ENCODE peak calls at places on chromosomes 5 and 9, in ten cellular contexts. O is A549, P is keratinocyte, Z is PC-9, V is GM23248, R is GM23338, K is OCI-LY7, M is H1, D is fibroblast of lung, X is H9. B is an unnamed sample.

GRCh38 chr9:69104830-69105527 is 69.1 kb upstream of the TJP2 start:
- DNase-seq in V (no peak), Z (peak), R (peak), D (no peak), M (peak), P (no peak), X (peak), K (no peak), O (no peak), B (no peak)

GRCh38 chr9:121949364-121949763 is 143.7 kb downstream of the TTLL11 start:
- DNase-seq in P (peak), V (peak), Z (no peak), K (no peak), D (peak), R (no peak), M (no peak), O (no peak), X (no peak), B (no peak)

GRCh38 chr9:97905228-97905627 is 17.1 kb downstream of the TRMO start:
- DNase-seq in X (no peak), M (no peak), Z (no peak), D (no peak), K (no peak), R (no peak), V (no peak), P (no peak), O (no peak), B (no peak)

GRCh38 chr5:142492781-142493281 is 168.0 kb upstream of the SPRY4 start:
- DNase-seq in D (peak), V (peak), R (no peak), K (no peak), O (no peak), Z (no peak), P (no peak), X (no peak), M (no peak), B (no peak)

GRCh38 chr9:127786773-127787123 is 914 bp downstream of the CDK9 start:
- DNase-seq in M (no peak), Z (no peak), V (peak), K (no peak), X (no peak), D (no peak), P (no peak), R (no peak), O (no peak), B (no peak)

GRCh38 chr5:68137451-68138190 is 77.9 kb upstream of the PIK3R1 start:
- DNase-seq in D (peak), V (peak), Z (no peak), O (no peak), P (no peak), X (no peak), K (no peak), R (no peak), M (no peak), B (no peak)

GRCh38 chr5:148372331-148372730 is 11.4 kb upstream of the FBXO38 start:
- DNase-seq in K (no peak), O (no peak), P (no peak), D (no peak), M (no peak), X (no peak), R (no peak), V (no peak), Z (no peak), B (no peak)

GRCh38 chr5:119328753-119329602 is 26.8 kb upstream of the TNFAIP8 start:
- DNase-seq in K (no peak), O (no peak), R (no peak), M (no peak), V (peak), Z (no peak), D (peak), X (no peak), P (no peak), B (no peak)

GRCh38 chr9:95399261-95399660 is 81.8 kb upstream of the FANCC start:
- DNase-seq in M (no peak), Z (no peak), V (no peak), K (no peak), P (no peak), X (no peak), O (no peak), D (no peak), R (no peak), B (no peak)

GRCh38 chr9:109238125-109238524 is 71.1 kb upstream of the FRRS1L start:
- DNase-seq in R (no peak), K (no peak), Z (no peak), P (no peak), D (no peak), X (no peak), M (no peak), O (no peak), V (peak), B (no peak)

GRCh38 chr5:143887302-143887638 is 75.3 kb downstream of the HMHB1 start:
- DNase-seq in X (no peak), R (no peak), D (peak), M (no peak), V (peak), K (no peak), O (no peak), Z (peak), P (no peak), B (no peak)

GRCh38 chr5:179135006-179135405 is 74.8 kb downstream of the ZNF354C start:
- DNase-seq in X (no peak), O (no peak), R (no peak), D (no peak), P (no peak), V (no peak), K (no peak), M (no peak), Z (no peak), B (no peak)

GRCh38 chr9:69945671-69946141 is 97.9 kb upstream of the MAMDC2 start:
- DNase-seq in V (peak), P (no peak), K (no peak), Z (no peak), D (peak), X (no peak), M (no peak), R (no peak), O (peak), B (no peak)

GRCh38 chr5:133581918-133582317 is 30.4 kb downstream of the FSTL4 start:
- DNase-seq in Z (no peak), V (no peak), K (no peak), M (no peak), O (no peak), D (no peak), R (no peak), P (no peak), X (no peak), B (no peak)

GRCh38 chr9:100206899-100207298 is 107.9 kb downstream of the INVS start:
- DNase-seq in V (peak), K (no peak), R (no peak), O (no peak), P (no peak), Z (no peak), X (no peak), D (peak), M (no peak), B (no peak)

GRCh38 chr9:123689701-123690428 is 240.1 kb downstream of the DENND1A start:
- DNase-seq in M (no peak), X (no peak), R (no peak), O (no peak), V (no peak), Z (peak), P (no peak), K (no peak), D (no peak), B (no peak)

GRCh38 chr5:141869514-141869913 is 8.7 kb downstream of the PCDH1 start:
- DNase-seq in M (no peak), Z (peak), D (no peak), R (no peak), P (peak), X (no peak), O (no peak), V (peak), K (no peak), B (no peak)

GRCh38 chr9:79233542-79233941 is 338.2 kb upstream of the TLE4 start:
- DNase-seq in K (peak), V (peak), D (no peak), X (peak), Z (peak), O (peak), R (peak), M (peak), P (peak), B (no peak)

GRCh38 chr5:51468196-51468595 is 84.9 kb downstream of the ISL1 start:
- DNase-seq in V (no peak), Z (no peak), P (no peak), M (no peak), D (no peak), K (no peak), R (no peak), X (no peak), O (no peak), B (no peak)

GRCh38 chr5:51466214-51466613 is 83.0 kb downstream of the ISL1 start:
- DNase-seq in Z (no peak), X (no peak), R (no peak), M (no peak), K (no peak), D (no peak), O (no peak), P (no peak), V (no peak), B (no peak)

DNA sequence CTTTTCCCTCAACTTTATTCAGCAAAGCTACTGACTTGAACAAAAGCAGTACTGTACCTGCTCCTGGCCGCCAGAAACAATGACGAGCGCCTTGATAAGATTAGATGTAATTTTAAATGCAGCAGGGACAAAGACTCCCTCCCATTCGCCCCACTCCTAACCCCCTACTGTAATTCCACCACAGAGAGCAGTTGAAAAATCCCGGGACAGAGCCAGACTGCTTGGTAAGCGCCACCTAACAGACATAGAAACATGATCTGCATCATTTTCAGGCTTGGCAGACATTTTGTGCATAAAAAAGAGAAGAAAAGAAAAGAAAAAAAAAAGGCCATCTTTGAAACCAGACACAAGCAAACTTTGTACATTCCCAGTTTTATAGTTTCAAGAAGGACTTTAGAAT is 81.9 kb downstream of the ISL1 start:
- DNase-seq in K (no peak), V (no peak), R (peak), X (peak), D (no peak), O (no peak), M (no peak), P (no peak), Z (no peak), B (no peak)
- H3K4me2 ChIP-seq in K (no peak), V (no peak), R (peak), X (peak), D (no peak), O (no peak), M (peak), P (no peak), Z (no peak), B (no peak)

GRCh38 chr9:137694236-137694959 is 75.6 kb downstream of the EHMT1 start:
- DNase-seq in K (no peak), X (peak), D (no peak), V (no peak), M (no peak), Z (no peak), R (no peak), O (no peak), P (no peak), B (no peak)

GRCh38 chr9:137697193-137697592 is 78.4 kb downstream of the EHMT1 start:
- DNase-seq in V (no peak), Z (no peak), D (no peak), M (no peak), P (no peak), X (no peak), R (no peak), K (no peak), O (no peak), B (no peak)

GRCh38 chr9:137696526-137696925 is 77.7 kb downstream of the EHMT1 start:
- DNase-seq in V (no peak), R (no peak), K (no peak), Z (no peak), O (no peak), M (no peak), X (no peak), D (no peak), P (no peak), B (no peak)

GRCh38 chr9:137697832-137698231 is 79.0 kb downstream of the EHMT1 start:
- DNase-seq in M (no peak), X (no peak), R (no peak), P (no peak), D (no peak), Z (no peak), O (no peak), V (no peak), K (no peak), B (no peak)

GRCh38 chr9:137694962-137695875 is 76.4 kb downstream of the EHMT1 start:
- DNase-seq in D (no peak), P (no peak), R (peak), K (peak), X (peak), V (peak), O (peak), Z (peak), M (peak), B (peak)
- H3K4me2 ChIP-seq in D (no peak), P (no peak), R (no peak), K (peak), X (no peak), V (no peak), O (no peak), Z (no peak), M (no peak), B (no peak)

GRCh38 chr9:35552376-35552775 is 52.7 kb upstream of the TESK1 start:
- DNase-seq in X (no peak), V (peak), D (peak), K (no peak), O (no peak), Z (no peak), R (no peak), P (no peak), M (no peak), B (no peak)

GRCh38 chr9:35555881-35556280 is 49.2 kb upstream of the TESK1 start:
- DNase-seq in K (no peak), R (no peak), Z (no peak), V (no peak), X (no peak), M (no peak), D (no peak), P (no peak), O (no peak), B (no peak)

GRCh38 chr9:35555246-35555701 is 49.8 kb upstream of the TESK1 start:
- DNase-seq in R (no peak), V (no peak), K (no peak), P (no peak), X (no peak), Z (no peak), D (no peak), O (no peak), M (no peak), B (no peak)

GRCh38 chr9:35552837-35553236 is 52.2 kb upstream of the TESK1 start:
- DNase-seq in P (no peak), R (no peak), D (peak), Z (no peak), X (no peak), M (no peak), V (peak), O (no peak), K (no peak), B (no peak)

GRCh38 chr9:35553670-35554543 is 51.2 kb upstream of the TESK1 start:
- DNase-seq in R (peak), K (peak), D (peak), P (no peak), Z (peak), V (peak), O (peak), X (peak), M (no peak), B (peak)
- H3K4me2 ChIP-seq in R (no peak), K (peak), D (no peak), P (no peak), Z (no peak), V (peak), O (peak), X (no peak), M (no peak), B (no peak)

GRCh38 chr5:78506296-78507049 is 142.1 kb downstream of the LHFPL2 start:
- DNase-seq in M (no peak), R (no peak), D (peak), P (no peak), V (peak), K (no peak), X (no peak), Z (no peak), O (no peak), B (no peak)
- H3K4me2 ChIP-seq in M (no peak), R (no peak), D (peak), P (no peak), V (peak), K (no peak), X (no peak), Z (peak), O (no peak), B (no peak)

DNA sequence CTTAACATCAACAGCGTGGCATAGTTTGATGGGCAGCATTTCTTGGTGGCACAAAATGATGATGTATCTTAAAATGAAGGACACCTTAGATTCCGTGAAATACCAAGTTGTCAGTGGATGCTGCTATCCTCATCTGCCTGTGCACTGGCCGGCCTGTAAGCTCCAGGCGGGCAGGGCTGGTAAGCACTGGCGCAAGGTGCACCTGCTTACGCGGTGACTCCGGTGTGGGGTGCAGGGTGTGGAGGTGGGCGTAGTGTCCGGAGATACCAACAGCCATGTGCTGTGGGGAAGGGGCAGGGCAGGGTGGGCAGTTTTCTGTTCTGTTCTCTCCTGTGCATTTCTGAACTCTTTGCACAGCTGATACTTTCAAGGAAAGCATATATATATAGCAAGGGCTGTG is 101.5 kb downstream of the KCNT1 start:
- DNase-seq in M (no peak), R (no peak), D (no peak), Z (no peak), O (no peak), P (no peak), X (no peak), K (no peak), V (no peak), B (no peak)
- H3K4me2 ChIP-seq in M (no peak), R (no peak), D (no peak), Z (no peak), O (no peak), P (no peak), X (no peak), K (no peak), V (no peak), B (no peak)